ENCODE peak calls at places on chromosome 4, in five cellular contexts. I is left lung, W is heart left ventricle, M is hepatocyte, C is small intestine. S is an unnamed sample.

GRCh38 chr4:113243312-113243711 is 193.9 kb downstream of the ANK2 start:
- DNase-seq in I (no peak), W (no peak), M (no peak), C (no peak), S (no peak)

GRCh38 chr4:113556382-113557134 is 205.0 kb downstream of the CAMK2D start:
- DNase-seq in I (no peak), W (no peak), M (no peak), C (no peak), S (peak)

GRCh38 chr4:55154290-55154880 is 29.0 kb upstream of the KDR start:
- DNase-seq in I (no peak), W (no peak), M (no peak), C (no peak), S (no peak)

GRCh38 chr4:145882594-145882993 is 56.0 kb downstream of the ZNF827 start:
- DNase-seq in I (no peak), W (no peak), M (no peak), C (no peak), S (no peak)

GRCh38 chr4:2222838-2223237 is 19.1 kb downstream of the HAUS3 start:
- DNase-seq in I (no peak), W (no peak), M (no peak), C (no peak), S (no peak)

GRCh38 chr4:81913427-81913878 is 441.7 kb upstream of the RASGEF1B start:
- DNase-seq in I (peak), W (peak), M (peak), C (peak), S (peak)

GRCh38 chr4:94452476-94453300 is 946 bp downstream of the PDLIM5 start:
- DNase-seq in I (peak), W (peak), M (peak), C (peak), S (peak)

GRCh38 chr4:100981447-100982204 is 365.7 kb downstream of the PPP3CA start:
- DNase-seq in I (no peak), W (no peak), M (peak), C (peak), S (no peak)

GRCh38 chr4:83340692-83341343 is 6.2 kb upstream of the HPSE start:
- DNase-seq in I (no peak), W (no peak), M (no peak), C (no peak), S (no peak)

GRCh38 chr4:128770807-128771206 is 38.7 kb upstream of the JADE1 start:
- DNase-seq in I (no peak), W (no peak), M (no peak), C (no peak), S (no peak)

GRCh38 chr4:55808187-55808586 is 11.4 kb upstream of the EXOC1L start:
- DNase-seq in I (no peak), W (no peak), M (no peak), C (no peak), S (no peak)

GRCh38 chr4:168183717-168184571 is 91.6 kb downstream of the ANXA10 start:
- DNase-seq in I (no peak), W (no peak), M (peak), C (peak), S (no peak)

GRCh38 chr4:150960818-150961217 is 54.3 kb downstream of the LRBA start:
- DNase-seq in I (no peak), W (no peak), M (peak), C (no peak), S (no peak)

GRCh38 chr4:123353656-123354055 is 42.9 kb upstream of the SPRY1 start:
- DNase-seq in I (no peak), W (no peak), M (no peak), C (no peak), S (no peak)

GRCh38 chr4:150581611-150582010 is 340 bp upstream of the MAB21L2 start:
- DNase-seq in I (no peak), W (no peak), M (peak), C (peak), S (no peak)

DNA sequence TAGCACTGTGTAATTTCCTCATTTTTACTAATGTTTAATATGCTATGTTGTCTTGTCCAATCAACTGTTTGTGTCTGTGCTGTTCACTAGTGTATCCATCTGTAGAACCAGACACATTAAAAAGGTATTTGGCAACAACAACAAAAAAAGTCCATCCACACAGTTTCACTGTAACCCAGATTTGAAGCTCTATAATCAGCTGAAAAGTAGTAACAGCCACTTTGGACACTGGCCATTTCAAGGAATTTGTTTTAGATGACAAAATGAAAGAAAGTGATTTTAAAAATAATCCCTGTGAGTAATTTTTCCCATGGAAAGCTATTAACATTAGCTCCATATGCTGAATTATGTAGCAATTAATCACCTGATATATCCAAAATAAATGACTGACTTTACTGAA is 2.2 kb upstream of the FBXL5 start:
- DNase-seq in I (no peak), W (no peak), M (no peak), C (no peak), S (no peak)
- H3K27ac ChIP-seq in I (peak), W (no peak), M (no peak), C (no peak), S (no peak)

GRCh38 chr4:139769355-139769754 is 103.7 kb downstream of the MGST2 start:
- DNase-seq in I (no peak), W (no peak), M (no peak), C (peak), S (no peak)

GRCh38 chr4:139767585-139767984 is 102.0 kb downstream of the MGST2 start:
- DNase-seq in I (no peak), W (no peak), M (no peak), C (no peak), S (no peak)

GRCh38 chr4:139767168-139767567 is 101.5 kb downstream of the MGST2 start:
- DNase-seq in I (no peak), W (no peak), M (no peak), C (no peak), S (no peak)

GRCh38 chr4:139768913-139769312 is 103.3 kb downstream of the MGST2 start:
- DNase-seq in I (no peak), W (no peak), M (peak), C (peak), S (no peak)

GRCh38 chr4:139768366-139768765 is 102.7 kb downstream of the MGST2 start:
- DNase-seq in I (no peak), W (no peak), M (no peak), C (no peak), S (no peak)
- H3K27ac ChIP-seq in I (no peak), W (no peak), M (no peak), C (no peak), S (no peak)

GRCh38 chr4:153755186-153755585 is 4.6 kb downstream of the RNF175 start:
- DNase-seq in I (no peak), W (no peak), M (no peak), C (no peak), S (no peak)

GRCh38 chr4:153757407-153757806 is 2.4 kb downstream of the RNF175 start:
- DNase-seq in I (no peak), W (no peak), M (no peak), C (no peak), S (no peak)

GRCh38 chr4:153759407-153760226 is at the start of gene RNF175:
- DNase-seq in I (no peak), W (no peak), M (peak), C (no peak), S (no peak)

GRCh38 chr4:153758136-153758535 is 1.7 kb downstream of the RNF175 start:
- DNase-seq in I (no peak), W (no peak), M (no peak), C (no peak), S (no peak)

DNA sequence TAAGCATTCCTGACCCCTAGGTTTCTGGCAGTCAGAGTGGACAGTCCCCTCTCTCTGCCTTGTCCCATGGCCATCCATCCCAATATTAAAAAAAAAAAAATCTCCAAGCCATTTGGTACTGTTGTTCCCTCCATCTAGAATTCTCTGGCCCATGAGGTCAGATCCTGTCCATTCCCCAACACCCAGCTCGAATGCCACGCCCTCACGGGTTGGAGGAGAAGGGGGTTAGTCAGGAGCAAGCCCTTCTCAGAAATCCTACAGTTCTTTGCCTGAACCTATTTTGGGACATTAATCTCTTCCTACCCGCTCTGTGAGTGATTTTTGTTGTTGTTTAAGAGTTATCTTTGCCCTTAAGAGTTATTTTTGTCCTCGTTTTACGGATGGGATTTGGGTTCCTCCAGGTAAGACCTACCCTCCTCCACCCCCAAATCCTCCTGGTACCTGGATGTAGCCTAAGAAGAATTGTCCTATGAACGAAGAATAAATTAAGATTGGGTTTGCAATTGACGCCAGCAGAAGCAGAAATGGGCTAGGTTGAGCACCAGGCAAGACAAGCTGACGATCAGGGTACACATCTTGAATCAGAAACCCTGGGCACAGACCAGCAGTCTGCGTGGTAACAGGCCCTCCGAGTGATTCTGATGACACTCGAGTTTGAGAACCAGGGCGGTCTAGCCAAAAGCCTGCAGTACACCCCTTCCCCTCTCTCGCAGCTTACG is 977 bp downstream of the RNF175 start:
- DNase-seq in I (no peak), W (no peak), M (no peak), C (no peak), S (no peak)
- H3K27ac ChIP-seq in I (no peak), W (no peak), M (no peak), C (no peak), S (no peak)

GRCh38 chr4:7046971-7047370 is 3.8 kb downstream of the TADA2B start:
- DNase-seq in I (no peak), W (no peak), M (no peak), C (no peak), S (no peak)
- H3K27ac ChIP-seq in I (no peak), W (no peak), M (no peak), C (no peak), S (no peak)

GRCh38 chr4:75030028-75030427 is 97.1 kb downstream of the PARM1 start:
- DNase-seq in I (no peak), W (no peak), M (no peak), C (no peak), S (no peak)

GRCh38 chr4:75031746-75032145 is 98.8 kb downstream of the PARM1 start:
- DNase-seq in I (no peak), W (no peak), M (no peak), C (no peak), S (no peak)

GRCh38 chr4:75030649-75031235 is 97.8 kb downstream of the PARM1 start:
- DNase-seq in I (peak), W (no peak), M (peak), C (peak), S (no peak)

GRCh38 chr4:75025432-75025831 is 92.5 kb downstream of the PARM1 start:
- DNase-seq in I (no peak), W (no peak), M (no peak), C (no peak), S (no peak)

GRCh38 chr4:75028196-75028854 is 95.4 kb downstream of the PARM1 start:
- DNase-seq in I (no peak), W (no peak), M (no peak), C (no peak), S (no peak)
- H3K27ac ChIP-seq in I (no peak), W (no peak), M (peak), C (no peak), S (no peak)

S was measured in heart right ventricle.